ENCODE peak calls at places on chromosomes 1 and 21, in seven cellular contexts. One of them, this sample, is unnamed.

GRCh38 chr1:179953974-179954493 is 576 bp upstream of the CEP350 start:
- DNase-seq in astrocyte of the spinal cord: no peak
- DNase-seq in pancreas: no peak
- DNase-seq in MM.1S: peak
- DNase-seq in WERI-Rb-1: peak
- DNase-seq in fibroblast of lung: no peak
- DNase-seq in cardiac fibroblast: no peak
- DNase-seq in this sample: no peak

GRCh38 chr1:248622491-248623106 is 12.3 kb downstream of the OR2T11 start:
- DNase-seq in astrocyte of the spinal cord: no peak
- DNase-seq in pancreas: no peak
- DNase-seq in MM.1S: peak
- DNase-seq in WERI-Rb-1: no peak
- DNase-seq in fibroblast of lung: no peak
- DNase-seq in cardiac fibroblast: peak
- DNase-seq in this sample: peak

GRCh38 chr1:44811714-44812151 is 3.4 kb downstream of the BTBD19 start:
- DNase-seq in astrocyte of the spinal cord: peak
- DNase-seq in pancreas: peak
- DNase-seq in MM.1S: no peak
- DNase-seq in WERI-Rb-1: no peak
- DNase-seq in fibroblast of lung: peak
- DNase-seq in cardiac fibroblast: peak
- DNase-seq in this sample: no peak

GRCh38 chr1:245154429-245155185 is at the start of gene KIF26B:
- DNase-seq in astrocyte of the spinal cord: peak
- DNase-seq in pancreas: no peak
- DNase-seq in MM.1S: peak
- DNase-seq in WERI-Rb-1: peak
- DNase-seq in fibroblast of lung: peak
- DNase-seq in cardiac fibroblast: peak
- DNase-seq in this sample: no peak

GRCh38 chr1:209134001-209134400 is 449.5 kb upstream of the CAMK1G start:
- DNase-seq in astrocyte of the spinal cord: no peak
- DNase-seq in pancreas: no peak
- DNase-seq in MM.1S: peak
- DNase-seq in WERI-Rb-1: no peak
- DNase-seq in fibroblast of lung: no peak
- DNase-seq in cardiac fibroblast: no peak
- DNase-seq in this sample: no peak

GRCh38 chr1:53346814-53347176 is 18.9 kb upstream of the LRP8 start:
- DNase-seq in astrocyte of the spinal cord: no peak
- DNase-seq in pancreas: no peak
- DNase-seq in MM.1S: no peak
- DNase-seq in WERI-Rb-1: no peak
- DNase-seq in fibroblast of lung: no peak
- DNase-seq in cardiac fibroblast: no peak
- DNase-seq in this sample: no peak

GRCh38 chr1:115677172-115677542 is 35.4 kb downstream of the VANGL1 start:
- DNase-seq in astrocyte of the spinal cord: peak
- DNase-seq in pancreas: no peak
- DNase-seq in MM.1S: no peak
- DNase-seq in WERI-Rb-1: no peak
- DNase-seq in fibroblast of lung: peak
- DNase-seq in cardiac fibroblast: peak
- DNase-seq in this sample: no peak

GRCh38 chr1:245742891-245743290 is 588.1 kb downstream of the KIF26B start:
- DNase-seq in astrocyte of the spinal cord: peak
- DNase-seq in pancreas: no peak
- DNase-seq in MM.1S: no peak
- DNase-seq in WERI-Rb-1: no peak
- DNase-seq in fibroblast of lung: peak
- DNase-seq in cardiac fibroblast: no peak
- DNase-seq in this sample: no peak

GRCh38 chr1:31502926-31503511 is 73.3 kb upstream of the TINAGL1 start:
- DNase-seq in astrocyte of the spinal cord: no peak
- DNase-seq in pancreas: no peak
- DNase-seq in MM.1S: no peak
- DNase-seq in WERI-Rb-1: no peak
- DNase-seq in fibroblast of lung: no peak
- DNase-seq in cardiac fibroblast: no peak
- DNase-seq in this sample: no peak

GRCh38 chr1:114468047-114468446 is 43.0 kb downstream of the TRIM33 start:
- DNase-seq in astrocyte of the spinal cord: no peak
- DNase-seq in pancreas: no peak
- DNase-seq in MM.1S: no peak
- DNase-seq in WERI-Rb-1: no peak
- DNase-seq in fibroblast of lung: no peak
- DNase-seq in cardiac fibroblast: peak
- DNase-seq in this sample: peak

GRCh38 chr21:25859264-25859931 is 124.6 kb downstream of the GABPA start:
- DNase-seq in astrocyte of the spinal cord: no peak
- DNase-seq in pancreas: no peak
- DNase-seq in MM.1S: no peak
- DNase-seq in WERI-Rb-1: no peak
- DNase-seq in fibroblast of lung: no peak
- DNase-seq in cardiac fibroblast: no peak
- DNase-seq in this sample: no peak

GRCh38 chr1:244155661-244156060 is 104.6 kb downstream of the ZBTB18 start:
- DNase-seq in astrocyte of the spinal cord: no peak
- DNase-seq in pancreas: no peak
- DNase-seq in MM.1S: no peak
- DNase-seq in WERI-Rb-1: no peak
- DNase-seq in fibroblast of lung: no peak
- DNase-seq in cardiac fibroblast: no peak
- DNase-seq in this sample: no peak

GRCh38 chr1:204513117-204513716 is 3.0 kb upstream of the MDM4 start:
- DNase-seq in astrocyte of the spinal cord: no peak
- DNase-seq in pancreas: no peak
- DNase-seq in MM.1S: peak
- DNase-seq in WERI-Rb-1: no peak
- DNase-seq in fibroblast of lung: no peak
- DNase-seq in cardiac fibroblast: no peak
- DNase-seq in this sample: no peak

GRCh38 chr21:17435565-17436543 is 77.0 kb upstream of the CXADR start:
- DNase-seq in astrocyte of the spinal cord: no peak
- DNase-seq in pancreas: no peak
- DNase-seq in MM.1S: no peak
- DNase-seq in WERI-Rb-1: no peak
- DNase-seq in fibroblast of lung: no peak
- DNase-seq in cardiac fibroblast: no peak
- DNase-seq in this sample: no peak

GRCh38 chr1:4076346-4076745 is 176.3 kb upstream of the C1orf174 start:
- DNase-seq in astrocyte of the spinal cord: no peak
- DNase-seq in pancreas: no peak
- DNase-seq in MM.1S: no peak
- DNase-seq in WERI-Rb-1: no peak
- DNase-seq in fibroblast of lung: no peak
- DNase-seq in cardiac fibroblast: no peak
- DNase-seq in this sample: no peak

GRCh38 chr1:194289569-194290266 is 1103.3 kb upstream of the B3GALT2 start:
- DNase-seq in astrocyte of the spinal cord: no peak
- DNase-seq in pancreas: no peak
- DNase-seq in MM.1S: peak
- DNase-seq in WERI-Rb-1: no peak
- DNase-seq in fibroblast of lung: no peak
- DNase-seq in cardiac fibroblast: no peak
- DNase-seq in this sample: peak

GRCh38 chr1:200311256-200311655 is 98.6 kb downstream of the ZNF281 start:
- DNase-seq in astrocyte of the spinal cord: no peak
- DNase-seq in pancreas: no peak
- DNase-seq in MM.1S: no peak
- DNase-seq in WERI-Rb-1: no peak
- DNase-seq in fibroblast of lung: no peak
- DNase-seq in cardiac fibroblast: no peak
- DNase-seq in this sample: no peak

GRCh38 chr21:40178726-40179125 is 311.5 kb downstream of the PCP4 start:
- DNase-seq in astrocyte of the spinal cord: no peak
- DNase-seq in pancreas: no peak
- DNase-seq in MM.1S: no peak
- DNase-seq in WERI-Rb-1: no peak
- DNase-seq in fibroblast of lung: no peak
- DNase-seq in cardiac fibroblast: no peak
- DNase-seq in this sample: no peak
- H3K4me3 ChIP-seq in astrocyte of the spinal cord: no peak
- H3K4me3 ChIP-seq in pancreas: no peak
- H3K4me3 ChIP-seq in MM.1S: no peak
- H3K4me3 ChIP-seq in WERI-Rb-1: no peak
- H3K4me3 ChIP-seq in fibroblast of lung: no peak
- H3K4me3 ChIP-seq in cardiac fibroblast: no peak
- H3K4me3 ChIP-seq in this sample: no peak

GRCh38 chr1:39270368-39270767 is 65.9 kb downstream of the MACF1 start:
- DNase-seq in astrocyte of the spinal cord: no peak
- DNase-seq in pancreas: no peak
- DNase-seq in MM.1S: no peak
- DNase-seq in WERI-Rb-1: peak
- DNase-seq in fibroblast of lung: no peak
- DNase-seq in cardiac fibroblast: no peak
- DNase-seq in this sample: no peak

GRCh38 chr1:39269791-39270342 is 65.4 kb downstream of the MACF1 start:
- DNase-seq in astrocyte of the spinal cord: peak
- DNase-seq in pancreas: no peak
- DNase-seq in MM.1S: peak
- DNase-seq in WERI-Rb-1: peak
- DNase-seq in fibroblast of lung: no peak
- DNase-seq in cardiac fibroblast: peak
- DNase-seq in this sample: peak

GRCh38 chr1:39268112-39268581 is 63.7 kb downstream of the MACF1 start:
- DNase-seq in astrocyte of the spinal cord: peak
- DNase-seq in pancreas: no peak
- DNase-seq in MM.1S: peak
- DNase-seq in WERI-Rb-1: no peak
- DNase-seq in fibroblast of lung: peak
- DNase-seq in cardiac fibroblast: peak
- DNase-seq in this sample: no peak

GRCh38 chr1:39269349-39269748 is 64.9 kb downstream of the MACF1 start:
- DNase-seq in astrocyte of the spinal cord: no peak
- DNase-seq in pancreas: no peak
- DNase-seq in MM.1S: no peak
- DNase-seq in WERI-Rb-1: no peak
- DNase-seq in fibroblast of lung: no peak
- DNase-seq in cardiac fibroblast: no peak
- DNase-seq in this sample: no peak

DNA sequence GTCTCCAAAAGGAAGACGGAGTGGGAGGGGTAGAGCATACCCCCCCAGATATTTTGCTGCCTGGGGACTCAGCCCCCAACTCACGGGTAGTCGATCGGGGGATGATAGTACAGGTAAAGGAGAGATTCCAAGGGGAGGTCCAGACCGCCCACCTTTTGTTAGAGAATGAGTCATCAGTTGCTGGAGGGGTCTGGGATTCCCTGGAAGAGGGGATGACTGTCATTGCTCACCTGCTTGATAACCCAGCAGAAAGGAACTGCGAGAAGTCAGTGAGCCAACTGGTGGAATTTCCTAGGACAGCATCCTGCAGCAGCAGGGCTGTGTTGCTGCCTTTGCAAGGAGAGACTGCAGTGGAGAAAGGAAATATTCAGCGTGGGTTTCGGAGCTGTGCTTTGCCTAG is 64.4 kb downstream of the MACF1 start:
- DNase-seq in astrocyte of the spinal cord: no peak
- DNase-seq in pancreas: no peak
- DNase-seq in MM.1S: no peak
- DNase-seq in WERI-Rb-1: no peak
- DNase-seq in fibroblast of lung: peak
- DNase-seq in cardiac fibroblast: no peak
- DNase-seq in this sample: no peak
- H3K4me3 ChIP-seq in astrocyte of the spinal cord: peak
- H3K4me3 ChIP-seq in pancreas: no peak
- H3K4me3 ChIP-seq in MM.1S: peak
- H3K4me3 ChIP-seq in WERI-Rb-1: no peak
- H3K4me3 ChIP-seq in fibroblast of lung: peak
- H3K4me3 ChIP-seq in cardiac fibroblast: no peak
- H3K4me3 ChIP-seq in this sample: no peak

GRCh38 chr1:154220970-154221814 is 437 bp downstream of the UBAP2L start:
- DNase-seq in astrocyte of the spinal cord: peak
- DNase-seq in pancreas: peak
- DNase-seq in MM.1S: peak
- DNase-seq in WERI-Rb-1: peak
- DNase-seq in fibroblast of lung: peak
- DNase-seq in cardiac fibroblast: peak
- DNase-seq in this sample: no peak

GRCh38 chr1:154221815-154222081 is 993 bp downstream of the UBAP2L start:
- DNase-seq in astrocyte of the spinal cord: peak
- DNase-seq in pancreas: no peak
- DNase-seq in MM.1S: peak
- DNase-seq in WERI-Rb-1: no peak
- DNase-seq in fibroblast of lung: peak
- DNase-seq in cardiac fibroblast: peak
- DNase-seq in this sample: no peak

GRCh38 chr1:154222918-154223317 is 2.2 kb downstream of the UBAP2L start:
- DNase-seq in astrocyte of the spinal cord: no peak
- DNase-seq in pancreas: no peak
- DNase-seq in MM.1S: no peak
- DNase-seq in WERI-Rb-1: no peak
- DNase-seq in fibroblast of lung: no peak
- DNase-seq in cardiac fibroblast: no peak
- DNase-seq in this sample: no peak

GRCh38 chr1:154220071-154220969 is at the start of gene UBAP2L:
- DNase-seq in astrocyte of the spinal cord: peak
- DNase-seq in pancreas: peak
- DNase-seq in MM.1S: peak
- DNase-seq in WERI-Rb-1: peak
- DNase-seq in fibroblast of lung: peak
- DNase-seq in cardiac fibroblast: peak
- DNase-seq in this sample: peak

GRCh38 chr1:154222518-154222917 is 1.8 kb downstream of the UBAP2L start:
- DNase-seq in astrocyte of the spinal cord: no peak
- DNase-seq in pancreas: no peak
- DNase-seq in MM.1S: no peak
- DNase-seq in WERI-Rb-1: no peak
- DNase-seq in fibroblast of lung: no peak
- DNase-seq in cardiac fibroblast: peak
- DNase-seq in this sample: no peak
- H3K4me3 ChIP-seq in astrocyte of the spinal cord: peak
- H3K4me3 ChIP-seq in pancreas: no peak
- H3K4me3 ChIP-seq in MM.1S: peak
- H3K4me3 ChIP-seq in WERI-Rb-1: no peak
- H3K4me3 ChIP-seq in fibroblast of lung: peak
- H3K4me3 ChIP-seq in cardiac fibroblast: peak
- H3K4me3 ChIP-seq in this sample: peak

GRCh38 chr1:153470707-153471106 is 10.3 kb upstream of the S100A7 start:
- DNase-seq in astrocyte of the spinal cord: no peak
- DNase-seq in pancreas: no peak
- DNase-seq in MM.1S: no peak
- DNase-seq in WERI-Rb-1: no peak
- DNase-seq in fibroblast of lung: no peak
- DNase-seq in cardiac fibroblast: peak
- DNase-seq in this sample: no peak

GRCh38 chr1:153465728-153466625 is 5.5 kb upstream of the S100A7 start:
- DNase-seq in astrocyte of the spinal cord: peak
- DNase-seq in pancreas: no peak
- DNase-seq in MM.1S: peak
- DNase-seq in WERI-Rb-1: peak
- DNase-seq in fibroblast of lung: peak
- DNase-seq in cardiac fibroblast: peak
- DNase-seq in this sample: peak

DNA sequence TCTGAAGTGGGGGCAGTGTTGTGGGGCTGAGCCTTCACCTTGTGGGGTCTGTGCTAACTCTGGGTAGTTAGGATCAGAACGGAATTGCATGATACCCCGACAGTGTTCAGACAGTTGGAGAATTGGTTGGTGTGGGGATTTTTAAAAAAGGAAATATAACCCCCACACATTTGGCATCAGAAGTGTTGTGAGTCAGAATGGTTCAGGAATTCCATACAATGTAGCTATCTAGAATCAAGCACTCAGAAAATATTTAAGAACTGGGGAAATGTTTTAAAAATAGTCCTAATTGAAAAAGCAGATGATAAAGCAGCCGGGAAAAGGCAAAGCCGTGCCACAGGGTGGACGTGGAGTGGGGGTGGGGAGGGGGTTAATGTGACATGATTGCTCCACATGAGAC is 6.5 kb upstream of the S100A7 start:
- DNase-seq in astrocyte of the spinal cord: no peak
- DNase-seq in pancreas: no peak
- DNase-seq in MM.1S: no peak
- DNase-seq in WERI-Rb-1: no peak
- DNase-seq in fibroblast of lung: peak
- DNase-seq in cardiac fibroblast: peak
- DNase-seq in this sample: no peak
- H3K4me3 ChIP-seq in astrocyte of the spinal cord: no peak
- H3K4me3 ChIP-seq in pancreas: no peak
- H3K4me3 ChIP-seq in MM.1S: no peak
- H3K4me3 ChIP-seq in WERI-Rb-1: no peak
- H3K4me3 ChIP-seq in fibroblast of lung: no peak
- H3K4me3 ChIP-seq in cardiac fibroblast: no peak
- H3K4me3 ChIP-seq in this sample: no peak